ENCODE peak calls at places on chromosomes 12 and 14, in ten cellular contexts. C, O, Y, V, P, K, U, D, R and N are unnamed samples.

GRCh38 chr12:30358113-30358512 is 337.6 kb downstream of the IPO8 start:
- DNase-seq in R (no peak), K (no peak), U (no peak), C (no peak), O (no peak), P (no peak), Y (no peak), V (no peak), D (no peak), N (no peak)

GRCh38 chr12:132429932-132430643 is 59.9 kb upstream of the FBRSL1 start:
- DNase-seq in V (peak), P (no peak), U (peak), C (no peak), Y (peak), D (no peak), O (peak), K (no peak), R (peak), N (peak)

GRCh38 chr14:87002831-87003230 is 990.2 kb downstream of the GALC start:
- DNase-seq in Y (no peak), C (no peak), D (no peak), V (no peak), O (no peak), K (no peak), U (no peak), R (no peak), P (no peak), N (no peak)

GRCh38 chr12:15356831-15357456 is 34.6 kb downstream of the PTPRO start:
- DNase-seq in U (no peak), Y (no peak), O (no peak), V (no peak), P (no peak), D (no peak), C (no peak), K (no peak), R (no peak), N (no peak)

GRCh38 chr12:108825205-108825950 is 32.0 kb downstream of the SSH1 start:
- DNase-seq in P (no peak), D (no peak), U (peak), R (no peak), Y (no peak), C (no peak), O (no peak), K (peak), V (no peak), N (no peak)

GRCh38 chr12:85350356-85350755 is 70.3 kb downstream of the ALX1 start:
- DNase-seq in K (no peak), Y (no peak), O (no peak), P (no peak), D (no peak), V (no peak), R (no peak), U (no peak), C (no peak), N (no peak)

GRCh38 chr12:91419809-91420208 is 237.2 kb upstream of the DCN start:
- DNase-seq in P (no peak), O (no peak), V (no peak), Y (no peak), C (no peak), K (peak), D (no peak), U (no peak), R (no peak), N (no peak)

GRCh38 chr14:81681466-81681865 is 147.8 kb upstream of the SEL1L start:
- DNase-seq in U (no peak), K (no peak), R (no peak), D (no peak), V (no peak), C (no peak), O (no peak), Y (no peak), P (no peak), N (no peak)

GRCh38 chr12:25052191-25053020 is 103.5 kb upstream of the BCAT1 start:
- DNase-seq in C (no peak), V (no peak), K (no peak), O (peak), R (peak), P (no peak), Y (no peak), D (no peak), U (peak), N (no peak)

GRCh38 chr14:74302160-74302628 is 540 bp downstream of the ABCD4 start:
- DNase-seq in V (no peak), K (peak), P (no peak), D (no peak), U (peak), C (peak), O (peak), Y (peak), R (peak), N (no peak)

GRCh38 chr14:93184391-93185332 is at the start of the genes LYSET and MOAP1:
- DNase-seq in R (peak), K (peak), U (peak), D (peak), P (peak), Y (peak), O (peak), C (peak), V (peak), N (peak)

GRCh38 chr14:98130691-98131090 is 1141.3 kb downstream of the BCL11B start:
- DNase-seq in R (peak), D (no peak), V (no peak), K (no peak), P (no peak), O (no peak), Y (peak), C (no peak), U (no peak), N (no peak)

GRCh38 chr12:115922952-115923564 is 354.4 kb downstream of the MED13L start:
- DNase-seq in Y (no peak), V (no peak), O (no peak), P (no peak), R (no peak), U (peak), C (peak), K (peak), D (no peak), N (no peak)

GRCh38 chr14:22547309-22547947 is 41.6 kb downstream of the DAD1 start:
- DNase-seq in R (no peak), D (no peak), O (peak), P (peak), V (no peak), U (no peak), K (no peak), Y (no peak), C (no peak), N (no peak)

GRCh38 chr12:14156606-14157005 is 175.2 kb upstream of the GRIN2B start:
- DNase-seq in R (no peak), D (no peak), U (no peak), C (no peak), V (no peak), Y (no peak), P (no peak), K (no peak), O (no peak), N (no peak)

GRCh38 chr12:127238061-127238460 is 1028.9 kb upstream of the TMEM132C start:
- DNase-seq in O (no peak), U (no peak), K (no peak), R (peak), V (no peak), Y (peak), D (no peak), C (no peak), P (no peak), N (no peak)

GRCh38 chr12:19915392-19916192 is 452.7 kb upstream of the PDE3A start:
- DNase-seq in U (peak), D (no peak), P (no peak), O (no peak), Y (no peak), V (no peak), R (peak), K (peak), C (no peak), N (no peak)

GRCh38 chr12:23002381-23002780 is 377.4 kb downstream of the ETNK1 start:
- DNase-seq in Y (no peak), D (no peak), U (no peak), C (no peak), R (no peak), O (no peak), V (no peak), K (no peak), P (no peak), N (no peak)

GRCh38 chr12:15037091-15037723 is 64.4 kb downstream of the PDE6H start:
- DNase-seq in P (no peak), Y (peak), C (no peak), R (peak), K (no peak), D (no peak), V (no peak), O (no peak), U (no peak), N (no peak)

DNA sequence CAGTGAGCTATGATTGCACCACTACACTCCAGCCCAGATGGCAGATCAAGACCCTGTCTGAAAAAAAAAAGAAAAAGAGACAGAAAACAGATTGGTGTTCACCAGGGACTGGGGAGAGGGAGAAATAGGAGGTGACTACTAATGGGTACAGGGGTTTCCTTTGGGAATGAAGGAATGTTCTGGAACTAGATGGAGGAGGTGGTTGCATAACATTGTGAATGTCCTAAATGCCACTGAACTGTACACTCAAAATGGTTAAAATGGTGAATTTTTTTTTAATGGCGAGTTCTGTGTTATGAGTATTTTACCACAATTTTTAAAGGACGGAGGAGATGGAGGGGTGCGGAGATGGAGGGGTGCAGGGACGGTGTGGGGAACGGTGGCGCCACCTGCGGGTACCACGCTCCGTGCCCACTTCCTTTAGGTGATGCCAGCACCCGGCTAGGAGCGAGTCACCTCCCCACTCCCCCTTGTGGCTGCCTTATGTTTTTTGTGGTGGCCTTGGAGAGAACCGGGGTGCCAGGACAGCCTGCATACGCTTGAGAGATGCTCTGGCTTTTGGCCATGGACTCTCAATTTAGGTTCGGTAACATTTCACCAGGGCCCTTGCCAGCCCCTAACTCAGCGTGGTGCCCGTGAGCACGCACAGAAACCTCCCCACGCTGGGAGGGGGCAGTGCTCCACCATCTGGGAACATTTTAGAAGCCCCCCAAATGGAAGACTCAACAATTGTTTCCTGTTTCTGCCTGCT is 16.1 kb downstream of the UBC start:
- DNase-seq in U (peak), C (peak), P (peak), D (no peak), R (peak), Y (peak), V (peak), O (peak), K (no peak), N (peak)
- H3K4me3 ChIP-seq in U (no peak), C (no peak), P (no peak), D (no peak), R (no peak), Y (no peak), V (no peak), O (no peak), K (no peak), N (no peak)

DNA sequence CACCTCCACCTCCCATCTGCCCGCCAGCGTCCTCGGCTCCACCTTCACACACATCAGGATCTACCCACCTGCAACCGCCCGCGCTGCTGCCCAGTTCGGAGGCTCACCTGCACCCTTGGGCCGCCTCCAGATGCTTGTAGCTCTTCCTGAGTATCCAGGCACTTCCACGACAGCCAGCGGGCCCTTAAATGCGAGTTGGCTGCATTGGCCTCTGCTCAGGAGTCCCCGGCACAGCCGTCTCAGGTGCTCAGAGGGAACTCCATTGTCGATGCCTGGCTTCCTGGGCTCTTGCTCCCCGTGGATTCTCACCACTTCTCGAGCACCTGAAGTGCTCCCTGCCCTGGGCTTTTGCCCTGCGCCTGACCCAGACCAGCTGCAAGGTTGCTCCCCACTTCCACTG is 21.9 kb upstream of the CDCA4 start:
- DNase-seq in K (no peak), P (no peak), Y (no peak), O (no peak), D (no peak), R (no peak), V (peak), C (no peak), U (no peak), N (no peak)
- TF ChIP-seq CTCF in K (no peak), P (no peak), Y (no peak), O (no peak), D (no peak), R (no peak), V (no peak), C (no peak), U (no peak), N (no peak)

DNA sequence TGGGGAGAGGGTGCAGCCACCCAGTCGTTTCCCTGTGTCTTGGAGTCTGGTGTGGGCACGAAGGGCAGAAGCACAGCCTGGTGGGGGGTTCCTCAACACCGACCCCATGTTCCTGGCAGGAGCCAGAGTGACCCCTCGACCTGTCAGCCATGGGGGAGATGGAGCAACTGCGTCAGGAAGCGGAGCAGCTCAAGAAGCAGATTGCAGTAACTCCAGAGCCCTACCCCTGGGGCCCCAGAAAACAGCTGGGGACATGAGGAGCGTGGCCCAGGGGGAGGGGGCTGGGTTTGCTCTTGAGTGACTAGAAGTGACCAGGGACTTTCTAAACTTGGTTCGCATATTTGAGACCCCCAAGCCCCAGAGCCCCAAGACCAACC is 402 bp downstream of the GNB3 start:
- DNase-seq in C (no peak), R (no peak), K (no peak), D (no peak), O (no peak), Y (no peak), P (no peak), U (no peak), V (no peak), N (no peak)
- H3K4me3 ChIP-seq in C (no peak), R (no peak), K (no peak), D (no peak), O (no peak), Y (no peak), P (no peak), U (no peak), V (no peak), N (no peak)

DNA sequence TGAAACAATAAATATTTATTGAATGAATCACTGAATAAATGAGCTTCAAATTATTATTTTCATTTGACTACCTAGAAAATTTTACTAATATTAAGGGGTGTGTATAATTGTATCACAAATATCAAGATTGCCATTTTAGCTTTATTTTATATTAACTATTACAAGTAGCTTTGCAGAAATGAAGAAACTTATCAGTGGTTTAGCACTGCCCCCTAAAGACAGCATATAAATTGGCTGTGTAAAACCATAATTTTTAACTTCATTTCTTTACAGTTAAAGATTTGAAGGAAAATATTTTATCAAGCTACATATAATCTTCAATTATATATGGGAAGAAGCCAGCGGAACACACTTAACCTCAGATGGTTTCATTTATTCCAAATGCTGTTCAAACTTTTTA is 11.4 kb downstream of the GARIN6 start:
- DNase-seq in O (no peak), C (no peak), Y (no peak), P (no peak), U (peak), K (peak), D (no peak), R (peak), V (no peak), N (no peak)
- TF ChIP-seq CTCF in O (no peak), C (peak), Y (peak), P (peak), U (no peak), K (peak), D (no peak), R (peak), V (no peak), N (no peak)

DNA sequence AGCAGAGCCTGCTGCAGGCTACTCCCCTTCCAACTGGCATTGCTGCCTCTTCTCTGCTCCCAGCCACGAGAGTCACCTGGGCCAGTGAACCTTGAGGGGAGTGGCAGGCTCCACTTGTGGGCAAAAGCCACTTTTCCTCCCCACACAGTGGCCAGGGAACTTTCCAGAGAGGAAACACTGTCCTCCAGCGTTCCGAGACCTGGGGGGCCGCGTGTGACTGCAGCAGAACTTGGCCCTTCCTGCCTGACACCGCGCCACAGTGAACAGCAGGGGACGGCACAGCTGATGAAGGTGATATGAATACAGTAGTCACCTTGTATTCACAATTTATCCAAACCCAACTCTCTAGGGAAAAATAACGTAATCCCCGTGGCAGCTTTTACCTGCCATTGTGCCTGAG is 114.9 kb downstream of the PIWIL1 start:
- DNase-seq in O (no peak), K (no peak), D (no peak), C (no peak), Y (no peak), P (no peak), V (no peak), U (no peak), R (no peak), N (no peak)
- H3K4me3 ChIP-seq in O (no peak), K (no peak), D (no peak), C (no peak), Y (no peak), P (no peak), V (no peak), U (no peak), R (no peak), N (no peak)

GRCh38 chr12:40618621-40619020 is 73.6 kb upstream of the CNTN1 start:
- DNase-seq in D (no peak), V (no peak), U (no peak), Y (no peak), P (no peak), R (no peak), O (no peak), K (no peak), C (no peak), N (no peak)
- TF ChIP-seq CTCF in D (no peak), V (no peak), U (no peak), Y (no peak), P (no peak), R (no peak), O (no peak), K (no peak), C (no peak), N (no peak)

GRCh38 chr12:17020765-17021164 is 414.8 kb upstream of the LMO3 start:
- DNase-seq in R (no peak), U (no peak), K (no peak), Y (no peak), D (no peak), V (no peak), C (no peak), O (no peak), P (no peak), N (no peak)
- H3K4me3 ChIP-seq in R (no peak), U (no peak), K (no peak), Y (no peak), D (no peak), V (no peak), C (no peak), O (no peak), P (no peak), N (no peak)

DNA sequence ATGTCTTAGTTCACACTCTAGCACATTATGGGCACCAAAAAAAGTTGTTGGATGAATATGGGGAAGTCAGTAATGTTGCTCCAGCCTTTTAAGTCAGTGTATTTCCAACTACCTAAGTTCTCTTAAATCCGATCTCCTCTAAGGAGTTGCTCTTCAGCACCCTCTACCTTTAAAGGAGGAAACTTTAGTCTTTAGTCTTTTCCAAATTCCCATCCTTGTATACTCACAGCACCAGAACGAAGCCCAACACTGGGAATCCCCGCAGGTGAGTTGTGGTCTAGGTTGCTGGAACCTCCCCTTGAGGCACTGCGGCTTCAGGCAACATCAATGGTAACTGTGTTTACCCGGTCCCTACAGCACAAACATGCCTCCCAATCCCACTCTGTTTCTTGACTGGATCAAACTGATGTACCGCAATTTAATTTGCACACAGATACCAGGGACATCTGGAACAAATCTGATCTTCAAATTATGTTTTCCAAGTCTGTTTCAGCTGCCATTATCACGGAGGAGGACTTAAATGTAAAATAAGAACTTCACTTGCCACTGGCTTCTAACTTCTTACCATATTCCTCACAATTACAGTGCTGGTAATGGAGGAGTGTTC is 179.0 kb downstream of the FOXN3 start:
- DNase-seq in R (peak), P (no peak), Y (peak), C (no peak), O (no peak), V (no peak), D (no peak), K (peak), U (peak), N (no peak)
- TF ChIP-seq CTCF in R (peak), P (peak), Y (peak), C (peak), O (no peak), V (peak), D (no peak), K (peak), U (peak), N (no peak)

GRCh38 chr12:57739387-57739786 is 845 bp upstream of the AGAP2 start:
- DNase-seq in D (no peak), Y (no peak), U (no peak), P (no peak), C (no peak), O (no peak), K (no peak), V (no peak), R (no peak), N (no peak)

GRCh38 chr12:57737467-57738141 is 938 bp downstream of the AGAP2 start:
- DNase-seq in Y (no peak), R (no peak), O (no peak), K (no peak), V (no peak), U (no peak), P (no peak), C (no peak), D (peak), N (peak)

GRCh38 chr12:57738661-57739237 is at the start of gene AGAP2:
- DNase-seq in K (no peak), Y (no peak), U (no peak), D (no peak), O (peak), P (no peak), R (no peak), V (no peak), C (no peak), N (no peak)

GRCh38 chr12:57736743-57737466 is 1.6 kb downstream of the AGAP2 start:
- DNase-seq in P (no peak), C (no peak), O (no peak), K (no peak), D (no peak), Y (no peak), R (no peak), U (no peak), V (no peak), N (no peak)

GRCh38 chr12:57738142-57738474 is 434 bp downstream of the AGAP2 start:
- DNase-seq in O (peak), V (no peak), Y (no peak), K (no peak), P (no peak), C (no peak), D (no peak), U (no peak), R (no peak), N (peak)
- H3K4me3 ChIP-seq in O (no peak), V (peak), Y (peak), K (no peak), P (peak), C (no peak), D (peak), U (no peak), R (no peak), N (no peak)